ENCODE peak calls at places on chromosome 19, in nine cellular contexts. One of them, this sample, is unnamed.

GRCh38 chr19:33811246-33811645 is 14.6 kb downstream of the KCTD15 start:
- DNase-seq in right lobe of liver: peak
- DNase-seq in NB4: no peak
- DNase-seq in heart left ventricle: peak
- DNase-seq in IMR-90: no peak
- DNase-seq in ovary: no peak
- DNase-seq in breast epithelium: no peak
- DNase-seq in transverse colon: no peak
- DNase-seq in tibial nerve: no peak
- DNase-seq in this sample: no peak

GRCh38 chr19:13006431-13007281 is 11.4 kb downstream of the NFIX start:
- DNase-seq in ovary: peak
- DNase-seq in transverse colon: no peak
- DNase-seq in IMR-90: no peak
- DNase-seq in breast epithelium: no peak
- DNase-seq in right lobe of liver: no peak
- DNase-seq in heart left ventricle: no peak
- DNase-seq in tibial nerve: no peak
- DNase-seq in NB4: no peak
- DNase-seq in this sample: peak

GRCh38 chr19:52959613-52960295 is 2.9 kb downstream of the ZNF816 start:
- DNase-seq in IMR-90: no peak
- DNase-seq in NB4: no peak
- DNase-seq in transverse colon: no peak
- DNase-seq in ovary: no peak
- DNase-seq in breast epithelium: no peak
- DNase-seq in right lobe of liver: no peak
- DNase-seq in heart left ventricle: no peak
- DNase-seq in tibial nerve: no peak
- DNase-seq in this sample: no peak

GRCh38 chr19:7662657-7663056 is 6.2 kb upstream of the RETN start:
- DNase-seq in breast epithelium: no peak
- DNase-seq in ovary: no peak
- DNase-seq in IMR-90: no peak
- DNase-seq in right lobe of liver: no peak
- DNase-seq in tibial nerve: no peak
- DNase-seq in transverse colon: no peak
- DNase-seq in NB4: no peak
- DNase-seq in heart left ventricle: no peak
- DNase-seq in this sample: no peak

GRCh38 chr19:46634656-46635218 is 1.3 kb downstream of the GNG8 start:
- DNase-seq in tibial nerve: no peak
- DNase-seq in breast epithelium: no peak
- DNase-seq in transverse colon: no peak
- DNase-seq in heart left ventricle: no peak
- DNase-seq in NB4: no peak
- DNase-seq in ovary: no peak
- DNase-seq in IMR-90: no peak
- DNase-seq in right lobe of liver: no peak
- DNase-seq in this sample: no peak

GRCh38 chr19:48613024-48613851 is 1.6 kb downstream of the FAM83E start:
- DNase-seq in right lobe of liver: no peak
- DNase-seq in heart left ventricle: no peak
- DNase-seq in transverse colon: peak
- DNase-seq in IMR-90: no peak
- DNase-seq in NB4: no peak
- DNase-seq in breast epithelium: no peak
- DNase-seq in tibial nerve: no peak
- DNase-seq in ovary: no peak
- DNase-seq in this sample: no peak

GRCh38 chr19:3615524-3616135 is 9.0 kb upstream of the TBXA2R start:
- DNase-seq in IMR-90: no peak
- DNase-seq in NB4: no peak
- DNase-seq in transverse colon: no peak
- DNase-seq in right lobe of liver: no peak
- DNase-seq in ovary: no peak
- DNase-seq in tibial nerve: no peak
- DNase-seq in heart left ventricle: no peak
- DNase-seq in breast epithelium: no peak
- DNase-seq in this sample: no peak

GRCh38 chr19:29795882-29796523 is 15.8 kb upstream of the CCNE1 start:
- DNase-seq in ovary: no peak
- DNase-seq in heart left ventricle: no peak
- DNase-seq in transverse colon: no peak
- DNase-seq in tibial nerve: no peak
- DNase-seq in breast epithelium: no peak
- DNase-seq in IMR-90: no peak
- DNase-seq in NB4: no peak
- DNase-seq in right lobe of liver: no peak
- DNase-seq in this sample: no peak

GRCh38 chr19:46533085-46534081 is 37.7 kb upstream of the PNMA8B start:
- DNase-seq in heart left ventricle: no peak
- DNase-seq in transverse colon: no peak
- DNase-seq in IMR-90: no peak
- DNase-seq in ovary: no peak
- DNase-seq in right lobe of liver: peak
- DNase-seq in NB4: no peak
- DNase-seq in tibial nerve: no peak
- DNase-seq in breast epithelium: no peak
- DNase-seq in this sample: no peak

GRCh38 chr19:56141416-56141992 is 417 bp downstream of the ZNF444 start:
- DNase-seq in transverse colon: peak
- DNase-seq in ovary: no peak
- DNase-seq in NB4: peak
- DNase-seq in tibial nerve: no peak
- DNase-seq in IMR-90: no peak
- DNase-seq in right lobe of liver: no peak
- DNase-seq in breast epithelium: no peak
- DNase-seq in heart left ventricle: no peak
- DNase-seq in this sample: no peak

GRCh38 chr19:47020132-47020805 is 632 bp downstream of the NPAS1 start:
- DNase-seq in transverse colon: no peak
- DNase-seq in breast epithelium: no peak
- DNase-seq in right lobe of liver: no peak
- DNase-seq in heart left ventricle: no peak
- DNase-seq in IMR-90: no peak
- DNase-seq in NB4: peak
- DNase-seq in tibial nerve: no peak
- DNase-seq in ovary: no peak
- DNase-seq in this sample: no peak

GRCh38 chr19:34220472-34221063 is 33.8 kb upstream of the GARRE1 start:
- DNase-seq in right lobe of liver: no peak
- DNase-seq in breast epithelium: peak
- DNase-seq in tibial nerve: peak
- DNase-seq in ovary: peak
- DNase-seq in IMR-90: peak
- DNase-seq in NB4: peak
- DNase-seq in heart left ventricle: peak
- DNase-seq in transverse colon: peak
- DNase-seq in this sample: no peak

GRCh38 chr19:46924874-46925547 is 64.2 kb downstream of the ARHGAP35 start:
- DNase-seq in IMR-90: no peak
- DNase-seq in right lobe of liver: no peak
- DNase-seq in NB4: no peak
- DNase-seq in transverse colon: peak
- DNase-seq in ovary: no peak
- DNase-seq in tibial nerve: no peak
- DNase-seq in heart left ventricle: peak
- DNase-seq in breast epithelium: no peak
- DNase-seq in this sample: peak

GRCh38 chr19:43527860-43528622 is 1.0 kb upstream of the ETHE1 start:
- DNase-seq in heart left ventricle: no peak
- DNase-seq in tibial nerve: peak
- DNase-seq in IMR-90: no peak
- DNase-seq in right lobe of liver: no peak
- DNase-seq in transverse colon: peak
- DNase-seq in NB4: peak
- DNase-seq in breast epithelium: no peak
- DNase-seq in ovary: no peak
- DNase-seq in this sample: peak

GRCh38 chr19:45514376-45515051 is 7.2 kb downstream of the VASP start:
- DNase-seq in ovary: no peak
- DNase-seq in transverse colon: peak
- DNase-seq in IMR-90: no peak
- DNase-seq in right lobe of liver: peak
- DNase-seq in heart left ventricle: peak
- DNase-seq in tibial nerve: no peak
- DNase-seq in breast epithelium: no peak
- DNase-seq in NB4: no peak
- DNase-seq in this sample: no peak

GRCh38 chr19:15245370-15246197 is 13.3 kb upstream of the EPHX3 start:
- DNase-seq in NB4: no peak
- DNase-seq in ovary: no peak
- DNase-seq in IMR-90: no peak
- DNase-seq in transverse colon: no peak
- DNase-seq in breast epithelium: no peak
- DNase-seq in right lobe of liver: no peak
- DNase-seq in tibial nerve: no peak
- DNase-seq in heart left ventricle: no peak
- DNase-seq in this sample: no peak
- TF ChIP-seq POLR2A in NB4: no peak
- TF ChIP-seq POLR2A in ovary: no peak
- TF ChIP-seq POLR2A in IMR-90: no peak
- TF ChIP-seq POLR2A in transverse colon: no peak
- TF ChIP-seq POLR2A in breast epithelium: no peak
- TF ChIP-seq POLR2A in right lobe of liver: no peak
- TF ChIP-seq POLR2A in tibial nerve: no peak
- TF ChIP-seq POLR2A in heart left ventricle: no peak
- TF ChIP-seq POLR2A in this sample: no peak

GRCh38 chr19:35740423-35741215 is 1.6 kb downstream of the IGFLR1 start:
- DNase-seq in heart left ventricle: peak
- DNase-seq in right lobe of liver: peak
- DNase-seq in NB4: peak
- DNase-seq in IMR-90: peak
- DNase-seq in tibial nerve: peak
- DNase-seq in breast epithelium: peak
- DNase-seq in transverse colon: peak
- DNase-seq in ovary: peak
- DNase-seq in this sample: peak
- TF ChIP-seq POLR2A in heart left ventricle: no peak
- TF ChIP-seq POLR2A in right lobe of liver: peak
- TF ChIP-seq POLR2A in NB4: peak
- TF ChIP-seq POLR2A in IMR-90: no peak
- TF ChIP-seq POLR2A in tibial nerve: peak
- TF ChIP-seq POLR2A in breast epithelium: no peak
- TF ChIP-seq POLR2A in transverse colon: peak
- TF ChIP-seq POLR2A in ovary: peak
- TF ChIP-seq POLR2A in this sample: peak

GRCh38 chr19:35741216-35741541 is 1.1 kb downstream of the IGFLR1 start:
- DNase-seq in breast epithelium: no peak
- DNase-seq in IMR-90: no peak
- DNase-seq in transverse colon: no peak
- DNase-seq in right lobe of liver: no peak
- DNase-seq in ovary: no peak
- DNase-seq in heart left ventricle: no peak
- DNase-seq in tibial nerve: no peak
- DNase-seq in NB4: no peak
- DNase-seq in this sample: no peak

GRCh38 chr19:35744335-35744687 is 907 bp downstream of the U2AF1L4 start:
- DNase-seq in transverse colon: no peak
- DNase-seq in heart left ventricle: no peak
- DNase-seq in breast epithelium: no peak
- DNase-seq in right lobe of liver: no peak
- DNase-seq in tibial nerve: no peak
- DNase-seq in NB4: no peak
- DNase-seq in ovary: no peak
- DNase-seq in IMR-90: no peak
- DNase-seq in this sample: no peak

GRCh38 chr19:35740108-35740422 is 2.2 kb downstream of the IGFLR1 start:
- DNase-seq in tibial nerve: no peak
- DNase-seq in NB4: no peak
- DNase-seq in breast epithelium: no peak
- DNase-seq in IMR-90: no peak
- DNase-seq in ovary: no peak
- DNase-seq in right lobe of liver: no peak
- DNase-seq in transverse colon: no peak
- DNase-seq in heart left ventricle: no peak
- DNase-seq in this sample: no peak

GRCh38 chr19:35743640-35744306 is 1.4 kb downstream of the U2AF1L4 start:
- DNase-seq in heart left ventricle: no peak
- DNase-seq in ovary: no peak
- DNase-seq in transverse colon: no peak
- DNase-seq in breast epithelium: no peak
- DNase-seq in IMR-90: no peak
- DNase-seq in tibial nerve: no peak
- DNase-seq in NB4: no peak
- DNase-seq in right lobe of liver: no peak
- DNase-seq in this sample: no peak

GRCh38 chr19:35742121-35742724 is at the start of gene IGFLR1:
- DNase-seq in NB4: peak
- DNase-seq in transverse colon: peak
- DNase-seq in tibial nerve: no peak
- DNase-seq in breast epithelium: no peak
- DNase-seq in heart left ventricle: no peak
- DNase-seq in right lobe of liver: no peak
- DNase-seq in ovary: no peak
- DNase-seq in IMR-90: no peak
- DNase-seq in this sample: no peak
- TF ChIP-seq POLR2A in NB4: no peak
- TF ChIP-seq POLR2A in transverse colon: peak
- TF ChIP-seq POLR2A in tibial nerve: no peak
- TF ChIP-seq POLR2A in breast epithelium: no peak
- TF ChIP-seq POLR2A in heart left ventricle: no peak
- TF ChIP-seq POLR2A in right lobe of liver: peak
- TF ChIP-seq POLR2A in ovary: no peak
- TF ChIP-seq POLR2A in IMR-90: no peak
- TF ChIP-seq POLR2A in this sample: no peak

GRCh38 chr19:54011507-54012211 is 20.2 kb downstream of the CACNG6 start:
- DNase-seq in transverse colon: no peak
- DNase-seq in right lobe of liver: no peak
- DNase-seq in heart left ventricle: no peak
- DNase-seq in tibial nerve: no peak
- DNase-seq in ovary: no peak
- DNase-seq in breast epithelium: no peak
- DNase-seq in IMR-90: no peak
- DNase-seq in NB4: no peak
- DNase-seq in this sample: no peak

GRCh38 chr19:54010474-54010873 is 19.0 kb downstream of the CACNG6 start:
- DNase-seq in transverse colon: no peak
- DNase-seq in right lobe of liver: no peak
- DNase-seq in NB4: no peak
- DNase-seq in ovary: no peak
- DNase-seq in IMR-90: no peak
- DNase-seq in breast epithelium: no peak
- DNase-seq in tibial nerve: no peak
- DNase-seq in heart left ventricle: no peak
- DNase-seq in this sample: no peak

GRCh38 chr19:54017266-54017665 is 25.8 kb downstream of the CACNG6 start:
- DNase-seq in transverse colon: no peak
- DNase-seq in right lobe of liver: no peak
- DNase-seq in NB4: no peak
- DNase-seq in tibial nerve: no peak
- DNase-seq in IMR-90: peak
- DNase-seq in heart left ventricle: no peak
- DNase-seq in breast epithelium: no peak
- DNase-seq in ovary: no peak
- DNase-seq in this sample: no peak

GRCh38 chr19:54013866-54014265 is 22.4 kb downstream of the CACNG6 start:
- DNase-seq in breast epithelium: no peak
- DNase-seq in transverse colon: no peak
- DNase-seq in NB4: no peak
- DNase-seq in right lobe of liver: no peak
- DNase-seq in ovary: no peak
- DNase-seq in IMR-90: no peak
- DNase-seq in tibial nerve: no peak
- DNase-seq in heart left ventricle: no peak
- DNase-seq in this sample: no peak

GRCh38 chr19:54014920-54015560 is 23.6 kb downstream of the CACNG6 start:
- DNase-seq in ovary: no peak
- DNase-seq in tibial nerve: no peak
- DNase-seq in NB4: no peak
- DNase-seq in right lobe of liver: no peak
- DNase-seq in heart left ventricle: no peak
- DNase-seq in breast epithelium: no peak
- DNase-seq in IMR-90: no peak
- DNase-seq in transverse colon: no peak
- DNase-seq in this sample: no peak
- TF ChIP-seq POLR2A in ovary: no peak
- TF ChIP-seq POLR2A in tibial nerve: no peak
- TF ChIP-seq POLR2A in NB4: no peak
- TF ChIP-seq POLR2A in right lobe of liver: no peak
- TF ChIP-seq POLR2A in heart left ventricle: no peak
- TF ChIP-seq POLR2A in breast epithelium: no peak
- TF ChIP-seq POLR2A in IMR-90: no peak
- TF ChIP-seq POLR2A in transverse colon: no peak
- TF ChIP-seq POLR2A in this sample: no peak

This sample was measured in uterus.